ENCODE peak calls at places on chromosomes 2 and 18, in five cellular contexts. J is GM23248, P is A549, S is SK-N-SH, D is right atrium auricular region. T is an unnamed sample. For H3K9me3, the result is how much of the 10 kb centered on the place peaks cover.

GRCh38 chr2:28981620-28982371 is 698 bp downstream of the TOGARAM2 start:
- DNase-seq in D (no peak), J (peak), S (peak), P (peak), T (no peak)

GRCh38 chr2:8657423-8658062 is 24.3 kb upstream of the ID2 start:
- DNase-seq in P (no peak), J (no peak), S (no peak), D (no peak), T (no peak)

GRCh38 chr2:24739355-24740025 is 53.7 kb downstream of the PTRHD1 start:
- DNase-seq in S (no peak), J (no peak), P (no peak), D (no peak), T (no peak)

GRCh38 chr2:39481611-39482010 is 44.5 kb upstream of the MAP4K3 start:
- DNase-seq in S (no peak), D (no peak), P (peak), J (peak), T (no peak)

GRCh38 chr2:153455403-153455802 is 23.2 kb downstream of the RPRM start:
- DNase-seq in P (no peak), S (no peak), D (no peak), J (no peak), T (no peak)

GRCh38 chr2:69936913-69937312 is 22.0 kb downstream of the MXD1 start:
- DNase-seq in D (no peak), S (no peak), P (no peak), J (no peak), T (no peak)

GRCh38 chr18:36314098-36314497 is 16.6 kb downstream of the FHOD3 start:
- DNase-seq in J (peak), D (peak), P (no peak), S (no peak), T (no peak)

GRCh38 chr2:156864230-156864629 is 393.3 kb upstream of the GALNT5 start:
- DNase-seq in D (no peak), J (no peak), P (no peak), S (no peak), T (no peak)

GRCh38 chr2:107809835-107810234 is 16.9 kb upstream of the RGPD4 start:
- DNase-seq in D (no peak), J (no peak), S (no peak), P (no peak), T (no peak)

GRCh38 chr2:96869824-96870630 is at the start of gene SEMA4C:
- DNase-seq in D (no peak), J (peak), S (peak), P (peak), T (peak)

GRCh38 chr2:12222561-12222960 is 476.1 kb downstream of the LPIN1 start:
- DNase-seq in P (no peak), J (peak), D (no peak), S (no peak), T (no peak)

GRCh38 chr18:47832348-47832747 is 98.1 kb downstream of the SMAD2 start:
- DNase-seq in J (peak), D (no peak), S (no peak), P (no peak), T (no peak)

GRCh38 chr18:64017870-64018269 is 48.0 kb downstream of the SERPINB8 start:
- DNase-seq in J (peak), S (no peak), P (peak), D (no peak), T (no peak)

GRCh38 chr2:109447811-109448210 is 166.0 kb downstream of the SEPTIN10 start:
- DNase-seq in J (no peak), P (no peak), D (no peak), S (peak), T (no peak)

GRCh38 chr2:3517948-3518495 is 1.3 kb downstream of the ADI1 start:
- DNase-seq in J (no peak), D (no peak), P (no peak), S (no peak), T (no peak)

GRCh38 chr18:79590191-79591039 is 89.2 kb upstream of the CTDP1 start:
- DNase-seq in D (no peak), S (no peak), P (no peak), J (peak), T (no peak)

GRCh38 chr18:26405190-26405781 is 143.1 kb downstream of the KCTD1 start:
- DNase-seq in P (peak), S (peak), J (peak), D (no peak), T (peak)

GRCh38 chr18:2111456-2111855 is 459.8 kb downstream of the METTL4 start:
- DNase-seq in P (no peak), D (no peak), J (peak), S (no peak), T (no peak)

GRCh38 chr18:32301976-32302743 is 112.3 kb downstream of the MEP1B start:
- DNase-seq in J (peak), S (peak), D (no peak), P (peak), T (no peak)

GRCh38 chr2:42928161-42928691 is 135.8 kb upstream of the HAAO start:
- DNase-seq in J (no peak), D (no peak), S (no peak), P (no peak), T (no peak)

GRCh38 chr2:166494140-166494544 is at the start of gene SCN7A:
- DNase-seq in S (peak), D (peak), P (no peak), J (peak), T (peak)

GRCh38 chr2:134796373-134796772 is 42.0 kb upstream of the ACMSD start:
- DNase-seq in J (no peak), P (no peak), S (no peak), D (no peak), T (no peak)

GRCh38 chr18:45626330-45627203 is 11.3 kb downstream of the SLC14A2 start:
- DNase-seq in D (no peak), J (peak), P (no peak), S (no peak), T (no peak)

GRCh38 chr2:232350804-232351685 is 27.5 kb upstream of the ALPP start:
- DNase-seq in S (no peak), P (no peak), D (no peak), J (no peak), T (no peak)

GRCh38 chr18:74544898-74545297 is 10.6 kb downstream of the CNDP1 start:
- DNase-seq in J (no peak), S (no peak), D (no peak), P (no peak), T (no peak)

GRCh38 chr2:210475726-210476125 is 833 bp downstream of the LANCL1 start:
- DNase-seq in S (peak), D (no peak), J (peak), P (no peak), T (no peak)

GRCh38 chr2:171939754-171940093 is 17.5 kb downstream of the HAT1 start:
- DNase-seq in P (no peak), D (no peak), S (no peak), J (no peak), T (no peak)

GRCh38 chr2:73101626-73102256 is 11.0 kb downstream of the RAB11FIP5 start:
- DNase-seq in S (no peak), J (no peak), D (no peak), P (no peak), T (no peak)

GRCh38 chr2:176106636-176107539 is at the start of gene HOXD11:
- DNase-seq in J (peak), D (no peak), P (peak), S (peak), T (no peak)

GRCh38 chr2:176103634-176104337 is 3.3 kb upstream of the HOXD11 start:
- DNase-seq in D (no peak), S (no peak), P (no peak), J (peak), T (no peak)

GRCh38 chr2:176104338-176105077 is 2.6 kb upstream of the HOXD11 start:
- DNase-seq in S (no peak), P (peak), J (peak), D (no peak), T (no peak)

GRCh38 chr2:176105727-176106635 is 1.1 kb upstream of the HOXD11 start:
- DNase-seq in J (peak), D (no peak), S (no peak), P (no peak), T (no peak)

DNA sequence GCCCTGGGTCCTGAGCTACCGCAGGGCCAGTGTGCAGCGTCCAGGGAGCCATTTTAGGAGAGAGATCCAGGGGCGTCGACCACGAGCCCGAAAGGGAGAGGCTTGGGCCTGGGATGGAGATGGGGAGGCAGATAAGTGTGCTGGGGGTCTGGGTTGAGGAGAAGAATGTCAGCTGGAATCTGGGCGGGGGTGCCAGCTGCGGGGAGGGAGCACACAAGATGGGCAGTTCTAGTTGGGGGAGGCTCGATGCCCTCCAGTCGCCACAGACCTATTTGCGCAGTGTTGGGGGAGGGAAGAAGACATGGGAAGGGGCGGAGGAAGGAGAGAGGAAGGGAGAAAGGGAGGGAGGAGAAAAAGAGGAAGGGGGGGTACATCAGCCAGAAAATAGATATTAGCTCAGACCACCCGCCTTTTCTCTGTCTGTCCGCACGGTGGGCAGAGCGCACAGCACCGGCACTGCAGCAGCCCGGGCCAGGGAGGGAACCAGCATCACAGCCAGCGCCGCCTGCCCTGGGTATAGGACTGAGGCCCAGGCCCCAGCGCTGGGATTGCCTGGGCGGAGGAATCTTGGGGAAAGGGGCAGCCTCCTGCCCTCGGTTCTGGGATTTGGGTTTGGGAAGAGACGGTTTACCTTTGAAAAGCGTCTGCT is 1.9 kb upstream of the HOXD11 start:
- DNase-seq in J (peak), D (no peak), P (no peak), S (no peak), T (no peak)
- H3K4me3 ChIP-seq in J (peak), D (no peak), P (peak), S (peak), T (peak)

GRCh38 chr2:2075866-2076265 is 255.2 kb downstream of the MYT1L start:
- DNase-seq in S (no peak), J (no peak), P (no peak), D (no peak), T (peak)
- H3K9me3 ChIP-seq in S (under half), J (under half), P (under half), D (under half), T (under half)

DNA sequence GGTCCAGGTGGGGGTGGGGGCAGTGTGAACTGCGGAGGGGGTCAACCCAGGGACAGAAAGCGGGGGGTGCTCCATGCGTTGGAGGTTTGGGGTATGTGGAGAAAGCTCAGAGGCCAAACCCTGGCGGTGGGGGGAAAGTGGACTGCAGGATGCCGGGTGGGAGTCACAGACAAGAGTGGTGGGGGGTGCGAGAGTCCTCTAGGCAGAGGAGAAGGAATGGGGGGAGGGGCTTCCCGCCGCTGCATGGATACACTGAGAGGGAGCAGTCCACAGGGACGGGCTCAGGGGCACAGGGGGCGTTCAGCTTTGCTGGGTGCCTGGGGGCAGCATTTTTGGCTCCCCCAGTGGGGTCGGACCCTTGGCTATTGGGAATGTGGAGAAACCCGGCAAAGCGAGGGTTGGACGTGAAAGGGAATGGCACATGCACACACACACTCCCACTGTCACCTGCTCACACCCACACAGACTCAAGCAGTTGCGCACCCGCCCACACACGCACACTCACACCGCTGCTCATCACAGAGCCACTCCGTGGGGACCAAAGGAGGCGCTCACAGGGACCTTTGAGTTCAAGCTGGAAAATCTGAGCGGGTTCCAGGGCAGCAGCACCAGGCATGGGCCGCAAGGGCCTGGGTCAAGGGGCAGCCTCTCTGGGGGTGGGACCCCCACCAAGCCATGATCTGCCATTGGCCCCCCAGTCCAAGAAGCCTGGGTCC is 7.7 kb downstream of the GBX2 start:
- DNase-seq in P (no peak), S (no peak), D (no peak), J (no peak), T (no peak)
- H3K4me3 ChIP-seq in P (no peak), S (no peak), D (no peak), J (no peak), T (no peak)

DNA sequence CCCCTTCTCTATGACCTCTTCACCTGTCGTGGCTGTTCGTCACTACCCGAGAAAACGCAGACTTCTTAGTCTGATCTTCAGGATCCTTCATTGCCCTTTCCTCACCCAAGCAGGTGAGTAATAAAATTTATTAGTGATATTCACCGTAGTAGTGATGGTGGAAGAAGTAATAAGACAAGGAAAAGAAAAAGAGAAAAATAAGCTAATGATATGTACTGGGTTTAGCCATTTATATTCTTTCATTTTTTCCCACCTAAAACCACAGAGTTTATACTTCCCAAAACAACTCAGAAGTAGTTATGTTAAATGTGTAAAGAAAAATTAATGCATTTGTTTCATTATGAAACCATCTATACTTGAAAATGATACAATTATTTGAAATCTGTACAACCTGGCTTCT is 19.7 kb downstream of the GYPC start:
- DNase-seq in P (no peak), S (no peak), J (no peak), D (no peak), T (no peak)
- H3K9me3 ChIP-seq in P (under half), S (under half), J (under half), D (under half), T (under half)

GRCh38 chr2:240507778-240508251 is 50.0 kb downstream of the ANKMY1 start:
- DNase-seq in D (peak), S (peak), J (no peak), P (no peak), T (no peak)

GRCh38 chr2:240507060-240507777 is 50.6 kb downstream of the ANKMY1 start:
- DNase-seq in D (peak), S (peak), J (no peak), P (no peak), T (no peak)

GRCh38 chr2:240510513-240511210 is 47.1 kb downstream of the ANKMY1 start:
- DNase-seq in S (peak), D (peak), J (no peak), P (no peak), T (no peak)

GRCh38 chr2:240509667-240510512 is 47.9 kb downstream of the ANKMY1 start:
- DNase-seq in P (no peak), J (no peak), D (peak), S (peak), T (no peak)

DNA sequence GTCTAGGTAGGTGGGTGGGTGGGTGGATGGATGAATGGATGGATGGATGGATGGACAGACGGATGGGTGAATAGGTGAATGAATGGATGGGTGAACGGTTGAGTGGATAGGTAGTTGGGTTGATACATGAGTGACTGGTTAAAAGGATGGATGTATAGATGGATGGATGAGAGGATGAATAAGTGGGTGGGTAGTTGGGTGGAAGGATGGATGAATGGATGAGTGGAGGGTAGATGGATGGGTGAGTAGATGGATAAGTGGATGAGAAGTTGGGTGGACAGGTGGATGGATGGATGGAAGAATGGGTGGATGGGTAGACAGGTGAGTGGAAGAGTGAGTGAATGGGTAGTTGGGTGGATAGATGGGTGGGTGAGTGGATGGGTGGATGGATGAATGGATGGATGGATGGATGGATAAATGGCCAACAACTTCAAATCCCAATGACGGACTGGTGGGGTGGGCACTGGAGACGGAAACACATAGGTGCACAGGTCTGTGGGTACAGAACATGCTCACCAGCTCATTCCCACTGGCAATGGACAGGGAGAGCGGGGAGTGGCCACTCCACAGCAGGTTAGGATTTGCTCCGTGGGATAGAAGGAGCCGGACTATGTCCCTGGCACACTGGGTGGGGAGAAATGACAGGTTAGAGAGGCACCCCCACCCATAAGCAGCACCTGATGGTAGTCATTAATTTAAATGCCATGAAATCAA is 48.8 kb downstream of the ANKMY1 start:
- DNase-seq in P (no peak), D (peak), J (no peak), S (peak), T (no peak)
- H3K4me3 ChIP-seq in P (no peak), D (no peak), J (no peak), S (no peak), T (no peak)

GRCh38 chr18:14937271-14937670 is 189.3 kb downstream of the ANKRD30B start:
- DNase-seq in P (no peak), S (no peak), J (no peak), D (peak), T (no peak)

GRCh38 chr18:14933049-14933851 is 185.3 kb downstream of the ANKRD30B start:
- DNase-seq in J (no peak), P (no peak), D (peak), S (no peak), T (no peak)

GRCh38 chr18:14935210-14935609 is 187.2 kb downstream of the ANKRD30B start:
- DNase-seq in J (no peak), D (peak), S (no peak), P (no peak), T (no peak)

GRCh38 chr18:14939141-14939540 is 191.2 kb downstream of the ANKRD30B start:
- DNase-seq in D (peak), P (no peak), S (no peak), J (no peak), T (no peak)

DNA sequence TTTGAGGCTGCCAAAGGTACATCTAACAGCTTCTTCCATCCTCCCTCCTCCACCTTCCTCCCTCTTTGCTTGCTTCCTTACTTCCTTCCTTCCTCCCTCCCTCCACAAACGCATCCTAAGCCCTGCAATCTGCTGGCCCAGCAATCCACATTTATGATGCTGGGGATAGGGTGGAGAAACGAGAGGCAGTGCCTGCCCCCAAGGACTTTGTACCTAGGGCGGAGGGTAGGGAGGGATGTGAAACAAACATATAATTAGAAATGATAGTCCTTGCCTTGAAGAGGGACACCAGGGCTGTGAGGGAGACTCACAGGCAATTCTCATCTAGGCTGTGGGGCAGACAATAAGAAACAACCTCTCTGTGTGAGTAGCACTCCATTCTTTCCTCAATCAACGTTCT is 188.3 kb downstream of the ANKRD30B start:
- DNase-seq in D (no peak), S (no peak), P (no peak), J (no peak), T (no peak)
- H3K9me3 ChIP-seq in D (under half), S (under half), P (under half), J (under half), T (under half)

DNA sequence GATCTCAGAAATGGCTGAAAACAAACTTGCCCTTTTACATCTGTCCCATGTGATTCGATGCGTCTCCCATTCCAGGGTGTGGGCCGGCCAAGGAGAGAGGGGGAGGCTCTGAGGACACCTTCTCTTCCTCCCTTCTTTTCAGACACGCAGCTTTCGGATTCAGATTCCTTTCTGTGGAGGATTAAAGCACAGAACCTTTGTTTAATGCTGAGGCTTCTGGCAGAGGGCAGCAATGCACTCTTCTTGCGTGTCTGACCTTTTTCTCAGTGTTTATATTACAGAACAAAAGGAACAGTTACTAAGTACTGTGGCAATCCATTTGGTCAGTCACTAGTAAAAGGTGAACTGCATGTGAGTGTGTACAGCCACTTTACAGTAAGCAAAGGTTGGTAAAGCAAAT is 268.9 kb upstream of the CCDC68 start:
- DNase-seq in S (no peak), P (peak), D (no peak), J (no peak), T (no peak)
- H3K4me3 ChIP-seq in S (no peak), P (no peak), D (no peak), J (no peak), T (no peak)

T was measured in BE2C.